ENCODE peak calls at places on chromosomes 12 and 14, in five cellular contexts. T is RWPE1, I is lung, J is astrocyte of the cerebellum, W is GM10248. B is an unnamed sample.

GRCh38 chr14:75877292-75877691 is 104.5 kb downstream of the TGFB3 start:
- DNase-seq in T (no peak), I (no peak), J (peak; percentile 92), W (no peak), B (no peak)

GRCh38 chr12:87336814-87337336 is 692.3 kb downstream of the C12orf50 start:
- DNase-seq in T (no peak), I (no peak), J (no peak), W (no peak), B (no peak)

GRCh38 chr14:52900731-52901130 is 50.1 kb downstream of the FERMT2 start:
- DNase-seq in T (peak; percentile 33), I (no peak), J (no peak), W (no peak), B (no peak)

GRCh38 chr12:64450711-64451486 is 1.0 kb upstream of the TBK1 start:
- DNase-seq in T (peak; percentile 6), I (no peak), J (no peak), W (peak; percentile 21), B (no peak)

GRCh38 chr14:61461808-61462275 is 140.5 kb downstream of the PRKCH start:
- DNase-seq in T (peak; percentile 63), I (no peak), J (peak; percentile 70), W (peak; percentile 55), B (peak; percentile 42)

GRCh38 chr12:42473561-42473960 is 116.0 kb downstream of the PRICKLE1 start:
- DNase-seq in T (no peak), I (no peak), J (no peak), W (no peak), B (no peak)

GRCh38 chr14:75523771-75524171 is 1.5 kb downstream of the BATF start:
- DNase-seq in T (no peak), I (no peak), J (no peak), W (no peak), B (no peak)

GRCh38 chr12:51222461-51222860 is 4.6 kb upstream of the POU6F1 start:
- DNase-seq in T (no peak), I (no peak), J (no peak), W (no peak), B (no peak)

GRCh38 chr14:100107236-100107635 is 42.0 kb downstream of the EVL start:
- DNase-seq in T (peak; percentile 84), I (no peak), J (no peak), W (no peak), B (peak; percentile 63)

GRCh38 chr14:97281741-97282140 is 484.6 kb downstream of the VRK1 start:
- DNase-seq in T (no peak), I (no peak), J (no peak), W (no peak), B (no peak)

GRCh38 chr12:58443981-58444371 is 476.3 kb downstream of the LRIG3 start:
- DNase-seq in T (no peak), I (no peak), J (peak; percentile 27), W (no peak), B (no peak)

GRCh38 chr14:51386983-51387730 is 147.1 kb downstream of the TMX1 start:
- DNase-seq in T (no peak), I (no peak), J (no peak), W (no peak), B (no peak)

GRCh38 chr12:65408448-65408847 is 130.0 kb downstream of the MSRB3 start:
- DNase-seq in T (no peak), I (no peak), J (no peak), W (no peak), B (no peak)

GRCh38 chr12:17015501-17015900 is 409.5 kb upstream of the LMO3 start:
- DNase-seq in T (no peak), I (no peak), J (no peak), W (no peak), B (no peak)

GRCh38 chr12:40215977-40216376 is 8.8 kb upstream of the LRRK2 start:
- DNase-seq in T (peak; percentile 38), I (no peak), J (no peak), W (no peak), B (no peak)

GRCh38 chr12:27779416-27779815 is 617 bp upstream of the KLHL42 start:
- DNase-seq in T (no peak), I (no peak), J (no peak), W (peak; percentile 50), B (peak; percentile 35)

GRCh38 chr14:104496095-104496494 is 83.5 kb upstream of the C14orf180 start:
- DNase-seq in T (no peak), I (no peak), J (no peak), W (no peak), B (no peak)

GRCh38 chr14:92513204-92513965 is at the start of gene RIN3:
- DNase-seq in T (peak; percentile 47), I (peak; percentile 61), J (no peak), W (peak; percentile 74), B (peak; percentile 70)

GRCh38 chr12:84247931-84248330 is 664.7 kb downstream of the SLC6A15 start:
- DNase-seq in T (no peak), I (no peak), J (no peak), W (no peak), B (no peak)

GRCh38 chr12:112848338-112848715 is 56.8 kb downstream of the RPH3A start:
- DNase-seq in T (no peak), I (no peak), J (no peak), W (no peak), B (no peak)

GRCh38 chr14:97218713-97219355 is 421.7 kb downstream of the VRK1 start:
- DNase-seq in T (no peak), I (no peak), J (no peak), W (no peak), B (peak; percentile 55)

GRCh38 chr12:1670244-1670814 is 20.5 kb upstream of the ADIPOR2 start:
- DNase-seq in T (no peak), I (no peak), J (no peak), W (no peak), B (no peak)

GRCh38 chr12:124566181-124567034 is 1.0 kb downstream of the NCOR2 start:
- DNase-seq in T (peak; percentile 93), I (peak; percentile 91), J (no peak), W (peak; percentile 75), B (peak; percentile 71)

GRCh38 chr12:75634244-75635222 is 123.1 kb upstream of the KRR1 start:
- DNase-seq in T (no peak), I (no peak), J (no peak), W (no peak), B (no peak)

GRCh38 chr12:4434721-4435425 is 10.7 kb downstream of the FGF6 start:
- DNase-seq in T (no peak), I (no peak), J (no peak), W (no peak), B (no peak)

GRCh38 chr14:58898655-58899316 is 261.0 kb downstream of the DACT1 start:
- DNase-seq in T (peak; percentile 63), I (no peak), J (peak; percentile 71), W (no peak), B (no peak)

GRCh38 chr14:105410642-105411016 is 9.0 kb upstream of the MTA1 start:
- DNase-seq in T (no peak), I (no peak), J (no peak), W (no peak), B (no peak)

GRCh38 chr14:100902792-100903191 is 730 bp downstream of the RTL1 start:
- DNase-seq in T (no peak), I (peak; percentile 20), J (no peak), W (no peak), B (no peak)

GRCh38 chr14:87457727-87458126 is 535.3 kb downstream of the GALC start:
- DNase-seq in T (no peak), I (no peak), J (no peak), W (no peak), B (no peak)

GRCh38 chr12:69500631-69501030 is 30.4 kb downstream of the FRS2 start:
- DNase-seq in T (peak; percentile 59), I (no peak), J (no peak), W (no peak), B (no peak)

GRCh38 chr12:114416028-114416427 is 10.1 kb upstream of the TBX5 start:
- DNase-seq in T (no peak), I (no peak), J (no peak), W (no peak), B (no peak)

GRCh38 chr14:105366386-105367074 is 31.8 kb upstream of the TEX22 start:
- DNase-seq in T (no peak), I (no peak), J (no peak), W (no peak), B (no peak)

GRCh38 chr14:88005050-88005481 is at the start of gene GPR65:
- DNase-seq in T (no peak), I (no peak), J (no peak), W (peak; percentile 23), B (peak; percentile 64)

DNA sequence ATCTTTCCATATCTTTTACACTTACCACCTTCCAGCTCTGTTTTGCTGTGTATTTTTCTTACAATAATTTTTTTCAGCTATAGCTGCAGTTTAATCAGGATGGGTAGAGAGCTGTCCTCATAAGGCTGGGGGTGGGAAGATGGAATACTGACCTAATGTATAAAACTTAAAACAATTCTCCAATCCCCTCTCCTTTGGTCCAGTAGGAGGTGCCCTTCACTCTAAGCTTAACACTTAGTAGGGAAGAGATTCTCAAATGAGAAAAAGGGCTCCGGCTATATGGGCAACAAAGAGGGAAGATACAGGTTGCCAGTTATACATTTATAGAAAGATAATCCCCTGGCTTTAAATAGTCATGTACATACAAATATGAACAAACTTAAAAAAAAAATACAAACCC is 2.8 kb downstream of the ORMDL2 start:
- DNase-seq in T (no peak), I (no peak), J (no peak), W (no peak), B (no peak)
- TF ChIP-seq CTCF in T (peak; percentile 24), I (no peak), J (peak; percentile 38), W (peak; percentile 15), B (no peak)

DNA sequence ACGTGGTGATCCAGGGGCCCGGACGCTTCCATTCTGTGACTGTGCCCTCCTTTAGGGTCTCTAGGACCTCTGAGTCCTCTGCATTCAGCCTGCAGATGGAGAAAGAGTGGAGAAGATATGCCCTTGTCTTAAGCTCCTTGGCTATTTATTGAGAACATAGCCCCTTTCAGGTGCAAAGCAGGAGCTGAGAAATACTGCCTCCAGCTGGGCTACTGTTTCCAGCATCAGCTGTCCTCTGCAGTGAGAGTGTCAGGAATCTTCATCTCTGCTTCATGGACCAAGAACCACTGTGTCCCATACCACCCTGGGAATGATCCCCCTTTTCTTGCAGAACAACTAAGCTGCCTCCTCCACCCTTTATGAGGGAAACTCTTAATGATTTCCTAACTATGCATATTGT is 47.8 kb upstream of the CEP83 start:
- DNase-seq in T (no peak), I (no peak), J (no peak), W (no peak), B (no peak)
- TF ChIP-seq CTCF in T (no peak), I (no peak), J (no peak), W (no peak), B (no peak)

GRCh38 chr14:106556665-106557289 is 1030.4 kb downstream of the TMEM121 start:
- DNase-seq in T (peak; percentile 29), I (peak; percentile 62), J (no peak), W (peak; percentile 45), B (peak; percentile 88)
- TF ChIP-seq CTCF in T (peak; percentile 80), I (peak; percentile 9), J (no peak), W (peak; percentile 98), B (peak; percentile 94)

DNA sequence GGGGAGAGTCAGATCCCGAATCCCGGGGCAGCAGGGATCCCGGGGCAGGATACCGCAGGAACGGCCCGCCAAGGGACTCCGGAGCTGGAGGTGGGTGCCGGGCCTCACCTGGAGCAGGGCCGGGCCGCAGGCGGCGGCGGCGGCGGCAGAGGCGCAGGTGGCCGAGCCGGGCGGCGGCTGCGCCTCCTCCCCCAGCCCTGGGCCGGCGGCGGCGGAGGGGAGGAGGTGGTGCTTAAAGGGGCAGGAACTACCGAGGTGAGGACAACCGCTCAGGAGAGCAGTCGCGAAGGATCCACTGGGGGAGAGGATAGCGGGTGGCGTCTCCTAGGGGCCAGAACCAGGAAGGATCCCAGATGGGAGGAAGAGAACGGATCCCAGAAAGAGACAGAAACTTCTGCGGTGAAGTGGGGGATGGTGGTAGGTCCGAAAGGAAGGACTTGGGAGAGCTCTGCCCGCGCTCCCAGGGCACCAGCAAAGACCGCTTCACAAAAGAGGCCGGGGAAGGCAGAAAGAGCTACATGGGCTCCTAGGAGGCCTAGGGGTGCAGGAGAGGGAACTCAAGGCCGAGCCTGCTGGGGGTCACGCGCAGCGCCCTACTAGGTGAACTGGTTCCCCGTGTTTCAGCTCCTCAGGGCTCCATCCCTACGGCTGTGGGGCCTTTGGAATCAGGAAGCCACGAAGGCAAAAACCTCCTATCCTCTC is 4.9 kb upstream of the BAZ2A start:
- DNase-seq in T (peak; percentile 93), I (peak; percentile 77), J (peak; percentile 53), W (peak; percentile 79), B (peak; percentile 73)
- TF ChIP-seq CTCF in T (peak; percentile 80), I (no peak), J (peak; percentile 62), W (peak; percentile 45), B (no peak)